ENCODE peak calls at places on chromosomes 12 and 14, in four cellular contexts. One of them, this sample, is unnamed.
A peak's percentile ranks its signal among the peaks of the same experiment; 100 is the strongest.

GRCh38 chr12:79444089-79444488 is 246.7 kb downstream of the PAWR start:
- DNase-seq in thyroid gland: peak; percentile 26
- DNase-seq in heart left ventricle: no peak
- DNase-seq in sigmoid colon: no peak
- DNase-seq in this sample: no peak

GRCh38 chr12:66453837-66454236 is 151.5 kb downstream of the HELB start:
- DNase-seq in thyroid gland: no peak
- DNase-seq in heart left ventricle: no peak
- DNase-seq in sigmoid colon: no peak
- DNase-seq in this sample: no peak

GRCh38 chr14:90049390-90049789 is 12.4 kb upstream of the KCNK13 start:
- DNase-seq in thyroid gland: no peak
- DNase-seq in heart left ventricle: no peak
- DNase-seq in sigmoid colon: no peak
- DNase-seq in this sample: no peak

GRCh38 chr12:25135531-25136154 is 59.3 kb downstream of the DNAI7 start:
- DNase-seq in thyroid gland: peak; percentile 54
- DNase-seq in heart left ventricle: no peak
- DNase-seq in sigmoid colon: no peak
- DNase-seq in this sample: no peak

GRCh38 chr12:92619730-92620684 is 82.8 kb upstream of the PLEKHG7 start:
- DNase-seq in thyroid gland: no peak
- DNase-seq in heart left ventricle: no peak
- DNase-seq in sigmoid colon: no peak
- DNase-seq in this sample: no peak

GRCh38 chr14:85799668-85800067 is 269.7 kb downstream of the FLRT2 start:
- DNase-seq in thyroid gland: no peak
- DNase-seq in heart left ventricle: no peak
- DNase-seq in sigmoid colon: no peak
- DNase-seq in this sample: no peak

GRCh38 chr12:100706029-100706428 is 88.5 kb upstream of the ANO4 start:
- DNase-seq in thyroid gland: no peak
- DNase-seq in heart left ventricle: no peak
- DNase-seq in sigmoid colon: no peak
- DNase-seq in this sample: no peak

GRCh38 chr12:54477259-54477658 is 3.9 kb upstream of the GTSF1 start:
- DNase-seq in thyroid gland: no peak
- DNase-seq in heart left ventricle: no peak
- DNase-seq in sigmoid colon: no peak
- DNase-seq in this sample: no peak

GRCh38 chr14:90091393-90091792 is 29.6 kb downstream of the KCNK13 start:
- DNase-seq in thyroid gland: peak; percentile 67
- DNase-seq in heart left ventricle: no peak
- DNase-seq in sigmoid colon: no peak
- DNase-seq in this sample: no peak

GRCh38 chr14:73591690-73592448 is at the start of gene ACOT4:
- DNase-seq in thyroid gland: peak; percentile 55
- DNase-seq in heart left ventricle: peak; percentile 28
- DNase-seq in sigmoid colon: peak; percentile 58
- DNase-seq in this sample: peak; percentile 22

GRCh38 chr14:24390696-24391468 is 7.9 kb upstream of the NYNRIN start:
- DNase-seq in thyroid gland: no peak
- DNase-seq in heart left ventricle: no peak
- DNase-seq in sigmoid colon: no peak
- DNase-seq in this sample: no peak

GRCh38 chr14:63717704-63718103 is 10.2 kb downstream of the SGPP1 start:
- DNase-seq in thyroid gland: no peak
- DNase-seq in heart left ventricle: no peak
- DNase-seq in sigmoid colon: no peak
- DNase-seq in this sample: no peak

GRCh38 chr12:5165296-5165970 is 121.8 kb downstream of the KCNA5 start:
- DNase-seq in thyroid gland: no peak
- DNase-seq in heart left ventricle: no peak
- DNase-seq in sigmoid colon: no peak
- DNase-seq in this sample: no peak

GRCh38 chr14:60327447-60328331 is 78.7 kb downstream of the PPM1A start:
- DNase-seq in thyroid gland: peak; percentile 23
- DNase-seq in heart left ventricle: peak; percentile 18
- DNase-seq in sigmoid colon: no peak
- DNase-seq in this sample: peak; percentile 19

GRCh38 chr12:15322164-15323054 is at the start of gene PTPRO:
- DNase-seq in thyroid gland: no peak
- DNase-seq in heart left ventricle: no peak
- DNase-seq in sigmoid colon: no peak
- DNase-seq in this sample: no peak

GRCh38 chr12:121089031-121089812 is 43.5 kb upstream of the P2RX7 start:
- DNase-seq in thyroid gland: no peak
- DNase-seq in heart left ventricle: no peak
- DNase-seq in sigmoid colon: no peak
- DNase-seq in this sample: no peak

GRCh38 chr12:64895541-64895940 is 71.1 kb downstream of the TBC1D30 start:
- DNase-seq in thyroid gland: no peak
- DNase-seq in heart left ventricle: no peak
- DNase-seq in sigmoid colon: no peak
- DNase-seq in this sample: no peak

GRCh38 chr12:18476866-18477265 is 215.5 kb downstream of the PIK3C2G start:
- DNase-seq in thyroid gland: no peak
- DNase-seq in heart left ventricle: no peak
- DNase-seq in sigmoid colon: no peak
- DNase-seq in this sample: no peak

GRCh38 chr14:54011001-54011400 is 54.4 kb upstream of the BMP4 start:
- DNase-seq in thyroid gland: no peak
- DNase-seq in heart left ventricle: no peak
- DNase-seq in sigmoid colon: no peak
- DNase-seq in this sample: no peak

DNA sequence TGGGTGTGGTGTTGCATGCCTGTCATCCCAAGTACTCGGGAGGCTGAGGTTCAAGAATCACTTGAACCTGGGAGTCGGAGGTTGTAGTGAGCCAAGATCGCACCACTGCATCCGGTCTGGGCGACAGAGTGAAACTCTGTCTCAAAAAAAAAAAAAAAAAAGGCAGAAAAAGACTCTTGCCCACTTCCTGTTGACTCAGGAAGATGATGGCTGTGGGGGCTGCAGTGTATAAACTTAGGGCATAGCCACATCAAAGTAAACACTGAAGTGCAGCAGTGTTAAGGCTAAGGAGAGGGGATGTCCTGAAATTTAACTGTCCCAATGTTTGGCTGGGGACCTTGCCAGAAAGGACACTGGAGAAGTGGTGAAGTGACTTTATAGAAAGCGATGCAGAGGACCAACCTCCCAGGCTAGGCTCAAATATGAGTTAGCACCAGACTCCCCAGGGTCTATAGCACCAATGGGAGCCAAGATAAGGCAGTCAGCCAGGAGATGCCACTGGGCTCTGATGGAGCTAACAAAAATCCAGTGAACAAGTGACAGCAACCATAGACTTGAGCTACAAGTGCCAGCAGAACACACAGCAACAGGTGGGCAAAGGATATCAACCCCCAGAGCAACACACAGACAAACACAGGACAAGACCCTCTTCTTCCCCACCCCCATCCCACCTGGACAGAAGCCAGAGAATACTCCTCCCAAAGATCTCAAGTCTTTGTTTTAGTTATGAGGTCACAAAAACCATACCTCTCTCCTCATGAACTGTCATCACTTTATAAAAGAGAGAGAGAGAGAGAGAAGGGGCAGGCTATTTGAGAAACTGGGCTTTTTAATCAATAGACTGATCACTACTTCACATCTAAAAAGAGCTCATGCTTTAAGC is 28.0 kb downstream of the NELL2 start:
- DNase-seq in thyroid gland: peak; percentile 10
- DNase-seq in heart left ventricle: no peak
- DNase-seq in sigmoid colon: no peak
- DNase-seq in this sample: no peak
- H3K27ac ChIP-seq in thyroid gland: no peak overlapping the region
- H3K27ac ChIP-seq in heart left ventricle: no peak overlapping the region
- H3K27ac ChIP-seq in sigmoid colon: no peak overlapping the region
- H3K27ac ChIP-seq in this sample: no peak overlapping the region

GRCh38 chr14:106528717-106529116 is 1002.3 kb downstream of the TMEM121 start:
- DNase-seq in thyroid gland: no peak
- DNase-seq in heart left ventricle: no peak
- DNase-seq in sigmoid colon: no peak
- DNase-seq in this sample: no peak
- H3K4me1 ChIP-seq in thyroid gland: no peaks in the 10 kb centered on the region
- H3K4me1 ChIP-seq in heart left ventricle: no peaks in the 10 kb centered on the region
- H3K4me1 ChIP-seq in sigmoid colon: no peaks in the 10 kb centered on the region
- H3K4me1 ChIP-seq in this sample: no peaks in the 10 kb centered on the region

GRCh38 chr14:28773917-28774691 is 7.5 kb downstream of the FOXG1 start:
- DNase-seq in thyroid gland: no peak
- DNase-seq in heart left ventricle: no peak
- DNase-seq in sigmoid colon: no peak
- DNase-seq in this sample: no peak
- TF ChIP-seq CTCF in thyroid gland: no peak
- TF ChIP-seq CTCF in heart left ventricle: no peak
- TF ChIP-seq CTCF in sigmoid colon: no peak
- TF ChIP-seq CTCF in this sample: no peak

GRCh38 chr14:55780156-55780946 is 200.3 kb downstream of the KTN1 start:
- DNase-seq in thyroid gland: peak; percentile 68
- DNase-seq in heart left ventricle: peak; percentile 40
- DNase-seq in sigmoid colon: no peak
- DNase-seq in this sample: peak; percentile 21
- H3K27ac ChIP-seq in thyroid gland: no peak overlapping the region
- H3K27ac ChIP-seq in heart left ventricle: no peak overlapping the region
- H3K27ac ChIP-seq in sigmoid colon: no peak overlapping the region
- H3K27ac ChIP-seq in this sample: peak overlapping the region; percentile 57

GRCh38 chr12:71546322-71546861 is 106.8 kb downstream of the LGR5 start:
- DNase-seq in thyroid gland: no peak
- DNase-seq in heart left ventricle: no peak
- DNase-seq in sigmoid colon: no peak
- DNase-seq in this sample: no peak
- H3K4me1 ChIP-seq in thyroid gland: no peaks in the 10 kb centered on the region
- H3K4me1 ChIP-seq in heart left ventricle: no peaks in the 10 kb centered on the region
- H3K4me1 ChIP-seq in sigmoid colon: no peaks in the 10 kb centered on the region
- H3K4me1 ChIP-seq in this sample: no peaks in the 10 kb centered on the region

DNA sequence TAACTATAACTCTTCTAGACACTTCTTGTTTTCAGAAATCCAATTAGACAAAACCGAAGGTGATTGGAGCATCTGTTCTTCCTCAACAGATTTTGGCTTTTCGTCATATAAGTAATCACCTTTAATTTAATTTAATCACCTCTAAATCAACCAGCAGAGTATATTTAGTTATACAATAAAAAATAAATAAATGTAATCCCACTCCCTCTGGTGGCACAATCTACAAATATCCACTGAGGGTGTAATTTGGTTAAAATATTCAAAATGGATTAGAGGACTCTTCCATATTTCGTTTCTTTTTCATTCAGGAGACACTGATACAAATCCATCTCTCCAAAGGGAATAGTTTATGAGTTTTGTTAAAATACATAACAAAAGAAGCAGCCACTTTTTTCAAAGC is 18.3 kb upstream of the SLC35F4 start:
- DNase-seq in thyroid gland: no peak
- DNase-seq in heart left ventricle: no peak
- DNase-seq in sigmoid colon: no peak
- DNase-seq in this sample: no peak
- TF ChIP-seq CTCF in thyroid gland: no peak
- TF ChIP-seq CTCF in heart left ventricle: no peak
- TF ChIP-seq CTCF in sigmoid colon: no peak
- TF ChIP-seq CTCF in this sample: peak; percentile 19

GRCh38 chr14:92198804-92199203 is 77.0 kb downstream of the CPSF2 start:
- DNase-seq in thyroid gland: no peak
- DNase-seq in heart left ventricle: no peak
- DNase-seq in sigmoid colon: no peak
- DNase-seq in this sample: no peak
- H3K27ac ChIP-seq in thyroid gland: no peak overlapping the region
- H3K27ac ChIP-seq in heart left ventricle: no peak overlapping the region
- H3K27ac ChIP-seq in sigmoid colon: no peak overlapping the region
- H3K27ac ChIP-seq in this sample: no peak overlapping the region

GRCh38 chr12:3092770-3093169 is 15.6 kb downstream of the TSPAN9 start:
- DNase-seq in thyroid gland: no peak
- DNase-seq in heart left ventricle: no peak
- DNase-seq in sigmoid colon: no peak
- DNase-seq in this sample: no peak
- H3K4me1 ChIP-seq in thyroid gland: peaks cover 11% of the 10 kb centered on the region
- H3K4me1 ChIP-seq in heart left ventricle: peaks cover 18% of the 10 kb centered on the region
- H3K4me1 ChIP-seq in sigmoid colon: peaks cover 10% of the 10 kb centered on the region
- H3K4me1 ChIP-seq in this sample: peaks cover 78% of the 10 kb centered on the region

DNA sequence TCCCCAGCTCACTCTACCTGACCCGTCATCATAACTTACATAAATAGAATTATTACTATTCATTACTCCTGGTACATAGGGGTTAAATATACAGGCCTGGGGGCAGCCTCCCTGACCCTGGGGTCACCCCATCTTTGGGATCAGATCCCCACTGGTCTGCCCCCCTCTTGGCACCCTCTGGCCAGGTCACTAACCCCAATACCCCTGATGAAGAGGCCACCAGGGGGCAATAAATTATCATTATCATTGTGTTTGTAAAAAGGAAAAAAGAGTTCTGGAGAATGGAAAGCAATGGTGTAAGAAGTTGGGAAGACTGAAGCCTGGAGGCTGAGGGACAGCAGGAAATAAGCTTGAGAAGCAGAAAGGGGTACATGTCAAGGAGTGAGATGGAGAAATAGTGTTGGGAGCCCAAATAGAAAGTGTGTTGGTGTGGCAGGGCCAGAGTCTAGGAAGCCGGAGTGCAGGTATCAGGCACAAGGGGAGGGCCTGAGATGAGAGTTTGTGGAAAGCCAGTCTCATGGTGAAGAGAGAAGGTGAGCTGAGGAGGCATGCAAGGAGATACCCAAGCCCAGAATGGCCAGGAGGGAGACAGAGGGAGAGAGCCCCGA is 6.1 kb upstream of the AAAS start:
- DNase-seq in thyroid gland: no peak
- DNase-seq in heart left ventricle: no peak
- DNase-seq in sigmoid colon: no peak
- DNase-seq in this sample: no peak
- TF ChIP-seq CTCF in thyroid gland: peak; percentile 15
- TF ChIP-seq CTCF in heart left ventricle: no peak
- TF ChIP-seq CTCF in sigmoid colon: peak; percentile 12
- TF ChIP-seq CTCF in this sample: peak; percentile 39

This sample was measured in left ventricle myocardium inferior.